ENCODE peak calls at places on chromosomes 6 and 20, in ten cellular contexts. Q is stomach, O is pancreas, H is lower lobe of right lung, D is HFF-Myc, I is fibroblast of mammary gland, U is AG04450, L is mucosa of descending colon, Z is A549, F is BJ. V is an unnamed sample.

GRCh38 chr6:135014353-135014832 is 40.2 kb downstream of the HBS1L start:
- DNase-seq in L (no peak), D (no peak), F (no peak), U (no peak), Q (no peak), O (no peak), H (no peak), Z (no peak), I (no peak), V (no peak)

GRCh38 chr6:53982361-53983050 is 128.7 kb upstream of the MLIP start:
- DNase-seq in Q (no peak), D (no peak), Z (no peak), U (no peak), O (no peak), F (no peak), H (no peak), L (no peak), I (peak; percentile 31), V (no peak)

GRCh38 chr6:130129781-130130246 is 92.9 kb downstream of the SAMD3 start:
- DNase-seq in D (no peak), I (no peak), F (no peak), L (no peak), O (no peak), U (peak; percentile 15), Z (no peak), H (no peak), Q (no peak), V (no peak)

GRCh38 chr6:35590622-35591066 is 77.9 kb upstream of the TULP1 start:
- DNase-seq in L (no peak), D (no peak), I (peak; percentile 74), Q (no peak), U (no peak), O (no peak), Z (no peak), F (no peak), H (peak; percentile 61), V (no peak)

GRCh38 chr20:7195704-7196103 is 428.2 kb downstream of the BMP2 start:
- DNase-seq in I (peak; percentile 87), Z (no peak), U (no peak), H (no peak), D (peak; percentile 7), F (no peak), Q (no peak), L (no peak), O (no peak), V (peak; percentile 84)

GRCh38 chr6:144646066-144646800 is 361.1 kb downstream of the UTRN start:
- DNase-seq in U (no peak), O (no peak), Z (no peak), I (no peak), L (no peak), D (no peak), H (no peak), Q (no peak), F (no peak), V (no peak)

GRCh38 chr20:50019466-50020256 is 36.9 kb downstream of the SNAI1 start:
- DNase-seq in U (no peak), Q (no peak), H (no peak), D (no peak), O (peak; percentile 54), L (no peak), F (no peak), I (no peak), Z (no peak), V (no peak)

GRCh38 chr6:39451831-39452230 is 129.3 kb upstream of the KCNK16 start:
- DNase-seq in Q (no peak), F (no peak), H (no peak), O (no peak), D (no peak), L (no peak), U (no peak), Z (no peak), I (peak; percentile 8), V (no peak)

GRCh38 chr6:81938991-81939773 is 186.7 kb upstream of the TENT5A start:
- DNase-seq in Z (no peak), F (peak; percentile 27), D (no peak), Q (no peak), H (no peak), U (no peak), O (no peak), L (no peak), I (peak; percentile 63), V (no peak)

GRCh38 chr6:166005401-166005845 is 162.2 kb downstream of the TBXT start:
- DNase-seq in H (no peak), U (no peak), Q (no peak), Z (peak; percentile 50), I (peak; percentile 42), D (no peak), O (peak; percentile 67), L (no peak), F (no peak), V (peak; percentile 47)

GRCh38 chr20:48295966-48296421 is 510.7 kb upstream of the SULF2 start:
- DNase-seq in D (no peak), Q (no peak), F (peak; percentile 41), Z (no peak), H (no peak), L (peak; percentile 9), U (peak; percentile 36), O (no peak), I (peak; percentile 59), V (no peak)

GRCh38 chr20:38804682-38805501 is 605 bp upstream of the PPP1R16B start:
- DNase-seq in L (peak; percentile 55), Q (peak; percentile 43), D (no peak), O (no peak), H (peak; percentile 51), I (no peak), U (no peak), Z (no peak), F (no peak), V (no peak)
- H3K4me3 ChIP-seq in L (no peak overlapping the region), Q (peak overlapping the region; percentile 57), D (peak overlapping the region; percentile 33), O (no peak overlapping the region), H (peak overlapping the region; percentile 72), I (no peak overlapping the region), U (no peak overlapping the region), Z (peak overlapping the region; percentile 61), F (no peak overlapping the region), V (peak overlapping the region; percentile 45)

GRCh38 chr20:53578492-53579222 is 15.0 kb downstream of the ZNF217 start:
- DNase-seq in H (no peak), O (no peak), F (peak; percentile 48), D (peak; percentile 77), Z (peak; percentile 90), U (peak; percentile 77), L (peak; percentile 93), Q (peak; percentile 47), I (peak; percentile 94), V (peak; percentile 51)
- H3K4me3 ChIP-seq in H (peak overlapping the region; percentile 37), O (no peak overlapping the region), F (peak overlapping the region; percentile 15), D (peak overlapping the region; percentile 8), Z (peak overlapping the region; percentile 21), U (peak overlapping the region; percentile 31), L (no peak overlapping the region), Q (no peak overlapping the region), I (no peak overlapping the region), V (no peak overlapping the region)

DNA sequence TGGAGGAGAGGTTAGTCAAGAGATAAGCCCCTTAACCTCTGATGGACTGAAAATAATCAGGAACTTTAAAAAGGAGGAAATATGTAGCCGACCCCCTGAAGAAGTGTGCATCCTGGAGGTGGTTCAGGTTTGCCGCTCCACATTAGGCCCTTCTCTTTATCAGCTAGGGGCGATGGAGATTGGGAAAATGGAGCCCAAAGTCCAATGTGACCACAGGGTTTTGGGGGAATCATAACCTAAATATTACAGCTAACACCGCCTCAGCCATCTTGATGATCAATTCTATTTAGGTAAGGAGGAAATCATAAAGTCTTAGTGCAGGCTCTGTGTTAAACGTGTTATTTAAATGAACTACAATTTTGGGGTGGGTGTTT is 1.2 kb downstream of the OGFRL1 start:
- DNase-seq in L (no peak), Z (no peak), Q (no peak), F (no peak), H (no peak), O (no peak), D (no peak), U (no peak), I (no peak), V (no peak)
- H3K4me3 ChIP-seq in L (no peak overlapping the region), Z (peak overlapping the region; percentile 90), Q (peak overlapping the region; percentile 81), F (peak overlapping the region; percentile 70), H (peak overlapping the region; percentile 71), O (peak overlapping the region; percentile 74), D (peak overlapping the region; percentile 63), U (peak overlapping the region; percentile 73), I (peak overlapping the region; percentile 65), V (peak overlapping the region; percentile 71)

GRCh38 chr6:13045676-13046075 is 282.7 kb downstream of the TBC1D7 start:
- DNase-seq in Z (no peak), O (no peak), H (no peak), Q (no peak), L (no peak), I (no peak), F (no peak), U (no peak), D (no peak), V (no peak)

GRCh38 chr6:13044390-13044789 is 283.9 kb downstream of the TBC1D7 start:
- DNase-seq in H (no peak), L (no peak), F (no peak), Z (peak; percentile 2), U (no peak), O (no peak), D (peak; percentile 38), I (peak; percentile 48), Q (no peak), V (no peak)

GRCh38 chr6:13046084-13046483 is 282.3 kb downstream of the TBC1D7 start:
- DNase-seq in Q (no peak), L (no peak), Z (no peak), F (no peak), U (no peak), D (no peak), O (no peak), I (no peak), H (no peak), V (no peak)

GRCh38 chr6:13048113-13048512 is 280.2 kb downstream of the TBC1D7 start:
- DNase-seq in Z (no peak), L (no peak), H (no peak), I (peak; percentile 15), Q (no peak), U (no peak), F (no peak), O (no peak), D (no peak), V (no peak)

GRCh38 chr6:13044896-13045295 is 283.4 kb downstream of the TBC1D7 start:
- DNase-seq in H (no peak), U (no peak), L (no peak), D (no peak), O (no peak), Q (no peak), F (no peak), Z (no peak), I (peak; percentile 10), V (no peak)
- H3K4me3 ChIP-seq in H (no peak overlapping the region), U (no peak overlapping the region), L (no peak overlapping the region), D (no peak overlapping the region), O (no peak overlapping the region), Q (no peak overlapping the region), F (no peak overlapping the region), Z (no peak overlapping the region), I (no peak overlapping the region), V (no peak overlapping the region)

GRCh38 chr20:34525342-34525708 is 9.1 kb downstream of the DYNLRB1 start:
- DNase-seq in O (no peak), D (no peak), H (no peak), L (no peak), Q (no peak), F (no peak), Z (no peak), U (no peak), I (no peak), V (no peak)
- H3K4me3 ChIP-seq in O (no peak overlapping the region), D (no peak overlapping the region), H (no peak overlapping the region), L (no peak overlapping the region), Q (no peak overlapping the region), F (no peak overlapping the region), Z (peak overlapping the region; percentile 13), U (peak overlapping the region; percentile 7), I (no peak overlapping the region), V (no peak overlapping the region)